ENCODE peak calls at places on chromosome 11, in four cellular contexts. Z is endothelial cell of umbilical vein, S is glutamatergic neuron, W is BE2C. N is an unnamed sample.

GRCh38 chr11:60165538-60165937 is 17.3 kb downstream of the MS4A6A start:
- DNase-seq in W (no peak), Z (peak; percentile 83), S (no peak), N (no peak)

GRCh38 chr11:117201906-117202305 is 2.7 kb downstream of the TAGLN start:
- DNase-seq in W (no peak), S (no peak), Z (no peak), N (no peak)

GRCh38 chr11:8656291-8656690 is 26.2 kb downstream of the TRIM66 start:
- DNase-seq in S (no peak), W (no peak), Z (no peak), N (no peak)

GRCh38 chr11:111933872-111934271 is 3.3 kb upstream of the DIXDC1 start:
- DNase-seq in Z (no peak), S (no peak), W (no peak), N (no peak)

GRCh38 chr11:128042290-128042751 is 545.0 kb downstream of the ETS1 start:
- DNase-seq in S (no peak), Z (no peak), W (no peak), N (no peak)

GRCh38 chr11:128341767-128342318 is 245.5 kb downstream of the ETS1 start:
- DNase-seq in W (no peak), Z (no peak), S (no peak), N (no peak)

GRCh38 chr11:124759268-124760204 is 2.6 kb downstream of the ESAM start:
- DNase-seq in W (no peak), Z (peak; percentile 100), S (peak; percentile 54), N (peak; percentile 60)

GRCh38 chr11:132312616-132313210 is 942.3 kb downstream of the NTM start:
- DNase-seq in S (peak; percentile 22), Z (no peak), W (no peak), N (peak; percentile 52)

GRCh38 chr11:35550374-35551036 is 25.1 kb upstream of the PAMR1 start:
- DNase-seq in W (no peak), S (no peak), Z (no peak), N (no peak)

GRCh38 chr11:72856065-72856464 is 41.9 kb downstream of the ATG16L2 start:
- DNase-seq in W (no peak), S (no peak), Z (peak; percentile 60), N (no peak)

GRCh38 chr11:72851726-72852125 is 37.5 kb downstream of the ATG16L2 start:
- DNase-seq in Z (no peak), W (no peak), S (no peak), N (no peak)

GRCh38 chr11:72860592-72860991 is 46.4 kb downstream of the ATG16L2 start:
- DNase-seq in S (no peak), Z (no peak), W (no peak), N (no peak)

GRCh38 chr11:72860010-72860409 is 45.8 kb downstream of the ATG16L2 start:
- DNase-seq in Z (no peak), W (no peak), S (no peak), N (no peak)

DNA sequence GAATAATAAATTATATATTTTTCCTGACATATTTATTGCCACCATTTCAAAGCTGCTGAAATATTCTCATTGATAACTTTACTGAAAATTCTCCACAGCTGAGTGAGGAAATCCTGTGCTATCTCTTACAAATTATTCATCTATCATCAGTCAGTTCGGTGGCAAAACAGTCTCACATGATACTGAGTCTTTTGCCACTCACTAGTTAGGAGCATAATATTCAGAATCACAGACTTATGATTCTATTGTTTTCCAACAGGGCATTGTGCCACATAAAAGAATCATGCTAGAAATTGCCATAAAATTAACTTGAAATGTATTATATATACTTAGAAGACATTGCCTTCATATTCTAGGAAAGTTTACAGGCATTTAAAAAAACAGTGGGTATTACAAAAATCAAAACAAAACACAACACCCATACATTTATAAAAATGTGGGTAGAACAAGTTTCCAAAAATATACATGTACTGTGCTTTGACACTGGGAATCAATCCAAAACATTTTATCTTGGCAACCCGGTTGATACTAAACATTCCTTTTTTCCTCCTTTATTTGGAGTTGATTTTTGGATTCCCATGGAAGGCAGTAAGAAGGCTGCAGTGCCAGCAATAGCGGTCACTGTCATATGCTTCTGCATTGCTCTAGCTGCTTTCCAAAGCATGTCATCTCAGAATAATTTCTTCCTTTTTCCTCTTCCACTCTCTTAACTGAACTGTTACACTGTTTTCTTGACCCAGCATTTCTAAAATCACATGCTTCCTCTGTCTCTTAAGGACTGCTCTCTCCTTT is 42.5 kb downstream of the ATG16L2 start:
- DNase-seq in W (no peak), S (no peak), Z (peak; percentile 93), N (no peak)
- TF ChIP-seq CTCF in W (no peak), S (no peak), Z (peak; percentile 17), N (no peak)

GRCh38 chr11:88420165-88420781 is 82.7 kb upstream of the CTSC start:
- DNase-seq in S (no peak), Z (no peak), W (no peak), N (no peak)
- TF ChIP-seq CTCF in S (no peak), Z (no peak), W (no peak), N (no peak)

GRCh38 chr11:65651339-65651588 is 11.5 kb downstream of the RELA start:
- DNase-seq in Z (no peak), W (no peak), S (no peak), N (no peak)
- TF ChIP-seq CTCF in Z (no peak), W (no peak), S (no peak), N (no peak)

GRCh38 chr11:24502425-24502824 is 5.6 kb downstream of the LUZP2 start:
- DNase-seq in Z (no peak), W (no peak), S (no peak), N (no peak)

GRCh38 chr11:24496371-24496727 is 504 bp upstream of the LUZP2 start:
- DNase-seq in Z (no peak), S (no peak), W (no peak), N (no peak)

GRCh38 chr11:24496728-24497396 is at the start of gene LUZP2:
- DNase-seq in W (peak; percentile 57), Z (peak; percentile 42), S (peak; percentile 77), N (no peak)
- TF ChIP-seq CTCF in W (peak; percentile 15), Z (no peak), S (no peak), N (no peak)

N was measured in GM20000.